ENCODE peak calls at places on chromosomes 1 and 21, in ten cellular contexts. O, F, P, K, I, C, N, L, A and E are unnamed samples.

GRCh38 chr1:63205776-63206175 is 116.6 kb upstream of the FOXD3 start:
- DNase-seq in O (no peak), F (no peak), P (no peak), K (no peak), I (no peak), C (no peak), N (no peak), L (no peak), A (no peak), E (no peak)

GRCh38 chr1:50416553-50417453 is 6.4 kb downstream of the DMRTA2 start:
- DNase-seq in O (no peak), F (no peak), P (no peak), K (no peak), I (no peak), C (no peak), N (no peak), L (peak), A (peak), E (peak)

GRCh38 chr1:6580588-6581270 is 935 bp downstream of the ZBTB48 start:
- DNase-seq in O (peak), F (peak), P (no peak), K (no peak), I (no peak), C (no peak), N (peak), L (peak), A (peak), E (no peak)

GRCh38 chr1:158893654-158894053 is 37.7 kb upstream of the PYHIN1 start:
- DNase-seq in O (no peak), F (no peak), P (no peak), K (no peak), I (no peak), C (no peak), N (no peak), L (no peak), A (no peak), E (no peak)

GRCh38 chr1:245458761-245459174 is 304.0 kb downstream of the KIF26B start:
- DNase-seq in O (no peak), F (no peak), P (no peak), K (no peak), I (no peak), C (no peak), N (no peak), L (no peak), A (peak), E (no peak)

GRCh38 chr1:45084562-45084961 is 72.5 kb downstream of the UROD start:
- DNase-seq in O (no peak), F (no peak), P (no peak), K (no peak), I (no peak), C (no peak), N (no peak), L (no peak), A (no peak), E (no peak)

GRCh38 chr1:116886532-116886931 is 23.2 kb upstream of the PTGFRN start:
- DNase-seq in O (no peak), F (peak), P (no peak), K (no peak), I (no peak), C (no peak), N (no peak), L (no peak), A (no peak), E (no peak)

GRCh38 chr1:93613895-93614294 is 67.7 kb downstream of the BCAR3 start:
- DNase-seq in O (no peak), F (peak), P (no peak), K (peak), I (peak), C (peak), N (peak), L (no peak), A (peak), E (no peak)

GRCh38 chr1:89085781-89086180 is 20.8 kb upstream of the GBP1 start:
- DNase-seq in O (no peak), F (no peak), P (peak), K (no peak), I (peak), C (no peak), N (no peak), L (no peak), A (no peak), E (peak)

GRCh38 chr1:232376632-232377493 is 253.1 kb downstream of the SIPA1L2 start:
- DNase-seq in O (no peak), F (no peak), P (no peak), K (no peak), I (no peak), C (no peak), N (no peak), L (no peak), A (no peak), E (no peak)

GRCh38 chr1:43621386-43621785 is 28.6 kb upstream of the KDM4A start:
- DNase-seq in O (peak), F (no peak), P (no peak), K (no peak), I (no peak), C (no peak), N (peak), L (no peak), A (no peak), E (no peak)

GRCh38 chr1:116076831-116077230 is 34.4 kb upstream of the MAB21L3 start:
- DNase-seq in O (no peak), F (no peak), P (no peak), K (no peak), I (no peak), C (no peak), N (no peak), L (no peak), A (no peak), E (no peak)

GRCh38 chr1:212759683-212760082 is 31.9 kb downstream of the NSL1 start:
- DNase-seq in O (no peak), F (no peak), P (no peak), K (no peak), I (no peak), C (no peak), N (no peak), L (no peak), A (no peak), E (no peak)

GRCh38 chr1:69055223-69055622 is 512.5 kb upstream of the LRRC7 start:
- DNase-seq in O (no peak), F (no peak), P (no peak), K (no peak), I (no peak), C (no peak), N (no peak), L (no peak), A (no peak), E (no peak)

GRCh38 chr1:113751516-113751915 is 7.8 kb downstream of the PHTF1 start:
- DNase-seq in O (no peak), F (no peak), P (no peak), K (no peak), I (no peak), C (no peak), N (no peak), L (no peak), A (no peak), E (no peak)

GRCh38 chr1:32122141-32122540 is 14.3 kb downstream of the KPNA6 start:
- DNase-seq in O (no peak), F (no peak), P (peak), K (no peak), I (no peak), C (no peak), N (no peak), L (no peak), A (no peak), E (no peak)

GRCh38 chr1:65525297-65526048 is 105.0 kb downstream of the LEPR start:
- DNase-seq in O (peak), F (peak), P (peak), K (no peak), I (peak), C (no peak), N (peak), L (peak), A (peak), E (peak)

GRCh38 chr1:218430802-218431201 is 85.7 kb downstream of the TGFB2 start:
- DNase-seq in O (no peak), F (no peak), P (no peak), K (no peak), I (no peak), C (no peak), N (no peak), L (no peak), A (no peak), E (no peak)

DNA sequence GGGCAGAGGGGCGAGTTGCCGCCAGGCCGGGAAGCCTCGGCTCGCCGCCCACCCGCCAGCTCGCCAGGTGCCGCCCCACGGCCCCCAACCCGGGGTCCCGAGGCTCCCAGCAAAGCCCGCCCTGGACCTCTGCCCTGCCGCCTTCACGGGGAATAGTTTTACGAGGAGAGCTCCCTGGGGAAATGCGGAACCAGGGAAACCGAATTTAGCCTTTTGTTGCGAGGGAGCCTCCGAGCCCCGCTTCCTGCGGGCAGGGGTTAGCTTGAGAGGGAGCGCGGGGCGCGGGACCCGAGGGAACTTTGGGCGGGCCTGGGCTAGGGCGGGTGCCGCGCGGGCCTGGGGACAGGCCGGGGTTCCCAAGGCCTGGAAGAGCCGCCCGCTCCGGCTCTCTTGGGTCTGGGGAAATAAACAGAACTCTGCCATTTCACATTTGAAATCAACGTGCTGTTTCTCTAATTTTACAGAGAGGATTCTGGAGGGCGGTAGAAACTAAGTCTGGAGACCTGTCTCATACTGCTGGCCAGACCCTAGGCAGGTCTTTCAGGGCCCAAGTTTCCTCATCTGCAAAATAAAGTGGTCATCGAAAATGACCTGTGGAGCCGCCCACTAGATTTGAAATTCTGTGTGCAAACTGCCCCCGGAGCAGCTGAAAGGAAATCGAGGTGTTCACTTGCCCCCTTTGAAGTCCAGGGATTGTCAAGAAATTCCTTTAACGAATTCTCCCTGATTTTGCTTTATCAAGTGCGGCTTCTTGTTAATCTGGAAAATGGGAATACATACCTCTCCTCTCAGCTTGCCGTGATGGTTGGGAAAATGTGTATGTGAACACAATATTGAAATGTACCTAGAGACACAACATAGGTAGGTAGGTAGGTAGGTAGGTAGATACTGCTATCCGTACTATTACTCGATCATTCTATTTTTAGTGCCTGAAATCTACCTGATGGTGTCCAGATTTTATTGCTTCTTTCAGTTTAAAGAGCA is 747 bp upstream of the GLUL start:
- DNase-seq in O (peak), F (peak), P (peak), K (peak), I (peak), C (no peak), N (peak), L (peak), A (no peak), E (no peak)
- TF ChIP-seq CTCF in O (no peak), F (no peak), P (no peak), K (no peak), I (no peak), C (no peak), N (no peak), L (no peak), A (no peak), E (no peak)

GRCh38 chr1:180918519-180918918 is 5.8 kb downstream of the KIAA1614 start:
- DNase-seq in O (no peak), F (no peak), P (no peak), K (no peak), I (no peak), C (no peak), N (peak), L (no peak), A (peak), E (no peak)

GRCh38 chr1:180916771-180917170 is 4.1 kb downstream of the KIAA1614 start:
- DNase-seq in O (no peak), F (no peak), P (no peak), K (no peak), I (no peak), C (no peak), N (peak), L (no peak), A (peak), E (no peak)

GRCh38 chr1:180916012-180916770 is 3.5 kb downstream of the KIAA1614 start:
- DNase-seq in O (no peak), F (no peak), P (no peak), K (no peak), I (no peak), C (no peak), N (peak), L (no peak), A (peak), E (no peak)

GRCh38 chr1:180919183-180919700 is 6.5 kb downstream of the KIAA1614 start:
- DNase-seq in O (no peak), F (no peak), P (no peak), K (no peak), I (no peak), C (no peak), N (no peak), L (no peak), A (peak), E (no peak)

GRCh38 chr1:180917306-180918065 is 4.8 kb downstream of the KIAA1614 start:
- DNase-seq in O (no peak), F (no peak), P (no peak), K (no peak), I (no peak), C (no peak), N (peak), L (peak), A (peak), E (no peak)
- TF ChIP-seq CTCF in O (no peak), F (no peak), P (no peak), K (no peak), I (no peak), C (no peak), N (no peak), L (peak), A (peak), E (no peak)

GRCh38 chr1:61609040-61609439 is 115.9 kb downstream of the TM2D1 start:
- DNase-seq in O (no peak), F (no peak), P (no peak), K (no peak), I (no peak), C (no peak), N (no peak), L (no peak), A (no peak), E (no peak)
- TF ChIP-seq CTCF in O (no peak), F (no peak), P (no peak), K (no peak), I (no peak), C (no peak), N (no peak), L (no peak), A (no peak), E (no peak)

GRCh38 chr1:223358826-223359225 is 5.2 kb downstream of the SUSD4 start:
- DNase-seq in O (no peak), F (no peak), P (no peak), K (no peak), I (no peak), C (no peak), N (no peak), L (peak), A (peak), E (no peak)
- TF ChIP-seq CTCF in O (no peak), F (no peak), P (no peak), K (no peak), I (no peak), C (no peak), N (no peak), L (peak), A (peak), E (no peak)

GRCh38 chr1:162420120-162420519 is 8.2 kb upstream of the SH2D1B start:
- DNase-seq in O (no peak), F (no peak), P (no peak), K (no peak), I (no peak), C (no peak), N (no peak), L (no peak), A (no peak), E (no peak)
- TF ChIP-seq CTCF in O (no peak), F (no peak), P (no peak), K (no peak), I (no peak), C (no peak), N (no peak), L (no peak), A (no peak), E (no peak)

GRCh38 chr21:35053356-35054096 is 4.4 kb upstream of the RUNX1 start:
- DNase-seq in O (no peak), F (peak), P (no peak), K (no peak), I (no peak), C (no peak), N (no peak), L (no peak), A (peak), E (no peak)
- TF ChIP-seq CTCF in O (no peak), F (peak), P (no peak), K (no peak), I (no peak), C (no peak), N (no peak), L (no peak), A (peak), E (no peak)

DNA sequence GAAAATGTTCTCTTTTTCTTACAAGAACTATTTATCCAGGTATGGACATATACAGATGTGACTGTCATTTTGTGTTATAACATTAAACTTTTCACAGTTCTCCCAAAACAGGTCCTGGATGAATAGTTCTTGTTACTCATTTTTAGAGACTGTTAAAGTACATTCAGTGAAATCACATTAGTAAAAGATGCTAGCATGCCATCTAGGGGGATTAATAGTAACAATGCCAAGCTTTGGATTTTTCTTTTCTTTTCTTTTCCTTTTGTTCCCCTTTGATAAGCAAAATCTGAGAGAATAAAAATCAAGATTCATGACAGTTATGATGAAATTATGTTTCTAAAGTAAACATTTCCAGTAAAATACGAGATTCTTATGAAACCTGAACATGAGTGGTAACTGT is 77.6 kb downstream of the TPR start:
- DNase-seq in O (no peak), F (no peak), P (no peak), K (no peak), I (no peak), C (no peak), N (no peak), L (no peak), A (no peak), E (no peak)
- TF ChIP-seq CTCF in O (no peak), F (peak), P (no peak), K (no peak), I (no peak), C (no peak), N (no peak), L (no peak), A (no peak), E (no peak)

GRCh38 chr1:28521502-28522164 is 15.8 kb downstream of the RCC1 start:
- DNase-seq in O (no peak), F (no peak), P (no peak), K (no peak), I (no peak), C (no peak), N (no peak), L (no peak), A (no peak), E (no peak)

GRCh38 chr1:28518745-28519341 is 13.0 kb downstream of the RCC1 start:
- DNase-seq in O (no peak), F (peak), P (peak), K (no peak), I (no peak), C (no peak), N (no peak), L (no peak), A (no peak), E (peak)

GRCh38 chr1:28517649-28517999 is 11.8 kb downstream of the RCC1 start:
- DNase-seq in O (no peak), F (no peak), P (no peak), K (no peak), I (no peak), C (no peak), N (no peak), L (no peak), A (peak), E (no peak)

GRCh38 chr1:28518000-28518744 is 12.3 kb downstream of the RCC1 start:
- DNase-seq in O (peak), F (peak), P (peak), K (peak), I (peak), C (peak), N (peak), L (peak), A (peak), E (peak)

DNA sequence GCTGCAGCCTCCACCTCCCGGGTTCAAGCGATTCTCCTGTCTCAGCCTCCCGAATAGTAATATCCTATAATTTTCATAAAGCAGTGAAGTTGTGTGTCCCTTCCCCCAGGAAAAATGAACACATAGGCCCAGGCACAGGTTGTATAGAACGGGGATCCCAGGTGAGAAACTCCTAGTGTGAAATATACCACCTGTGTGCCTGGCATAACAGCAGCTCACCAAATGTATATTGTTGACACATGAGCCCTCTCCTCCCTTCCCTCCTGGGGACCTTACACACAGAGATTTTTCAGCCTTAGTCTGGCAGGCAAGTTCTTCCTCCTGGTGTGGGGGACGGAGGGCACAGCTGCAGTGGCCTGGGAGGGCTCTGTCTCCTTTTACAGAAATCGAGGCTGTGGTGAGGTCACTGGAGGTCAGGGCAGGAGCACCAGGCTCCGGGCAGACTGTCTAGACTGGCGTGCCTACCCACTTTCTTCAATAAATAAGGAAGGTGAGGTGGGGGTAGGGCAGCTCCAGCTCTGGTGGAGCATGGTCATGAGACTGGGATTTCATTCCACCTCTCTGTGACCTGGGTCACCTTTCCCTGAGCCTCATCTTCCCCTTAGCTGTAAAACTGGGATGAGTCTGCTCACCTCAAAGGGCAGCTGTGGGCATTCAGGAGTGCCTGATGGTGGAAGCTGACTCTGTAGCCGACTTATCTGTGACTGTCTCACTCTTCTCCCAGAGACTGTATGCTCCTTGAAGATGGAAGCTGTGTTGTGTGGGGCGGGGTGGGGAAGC is 14.3 kb downstream of the RCC1 start:
- DNase-seq in O (no peak), F (no peak), P (no peak), K (no peak), I (no peak), C (no peak), N (no peak), L (no peak), A (no peak), E (no peak)
- TF ChIP-seq CTCF in O (no peak), F (no peak), P (no peak), K (no peak), I (no peak), C (no peak), N (no peak), L (no peak), A (no peak), E (no peak)